ENCODE peak calls at places on chromosomes 1 and 21, in ten cellular contexts. R is iris pigment epithelial cell; D is NCI-H345; S is esophagus squamous epithelium; J is stomach; A is activated CD4-positive, alpha-beta T cell treated with anti-CD3 and anti-CD28 coated beads for 24 hours; M is HTR-8/SVneo; B is GM04504; P is T-helper 9 cell; H is pancreas. T is an unnamed sample.

GRCh38 chr1:30919025-30919881 is 10.7 kb upstream of the SDC3 start:
- DNase-seq in R (peak; percentile 86), D (no peak), S (no peak), J (no peak), A (no peak), M (no peak), B (no peak), P (no peak), H (no peak), T (no peak)

GRCh38 chr1:59361766-59362165 is 64.9 kb downstream of the FGGY start:
- DNase-seq in R (no peak), D (no peak), S (no peak), J (no peak), A (no peak), M (no peak), B (no peak), P (no peak), H (no peak), T (no peak)

GRCh38 chr1:89632213-89633102 is 462 bp upstream of the LRRC8C start:
- DNase-seq in R (peak; percentile 76), D (peak; percentile 83), S (no peak), J (peak; percentile 75), A (peak; percentile 79), M (peak; percentile 65), B (peak; percentile 44), P (peak; percentile 79), H (peak; percentile 71), T (peak; percentile 87)

GRCh38 chr1:170687625-170688024 is 23.7 kb downstream of the PRRX1 start:
- DNase-seq in R (no peak), D (no peak), S (no peak), J (no peak), A (no peak), M (no peak), B (no peak), P (no peak), H (no peak), T (no peak)

GRCh38 chr1:89719502-89720306 is 86.8 kb downstream of the LRRC8C start:
- DNase-seq in R (peak; percentile 35), D (no peak), S (no peak), J (no peak), A (no peak), M (no peak), B (no peak), P (no peak), H (no peak), T (peak; percentile 72)

GRCh38 chr1:86703696-86704455 is 500 bp upstream of the SH3GLB1 start:
- DNase-seq in R (peak; percentile 15), D (peak; percentile 67), S (no peak), J (no peak), A (peak; percentile 19), M (no peak), B (no peak), P (peak; percentile 29), H (no peak), T (peak; percentile 80)

GRCh38 chr21:16002872-16003466 is 273.2 kb downstream of the USP25 start:
- DNase-seq in R (peak; percentile 55), D (no peak), S (no peak), J (no peak), A (no peak), M (peak; percentile 10), B (peak; percentile 12), P (no peak), H (no peak), T (no peak)

GRCh38 chr1:14924012-14924452 is 229.5 kb upstream of the TMEM51 start:
- DNase-seq in R (peak; percentile 81), D (peak; percentile 39), S (no peak), J (peak; percentile 75), A (peak; percentile 9), M (peak; percentile 60), B (peak; percentile 60), P (no peak), H (peak; percentile 70), T (peak; percentile 45)

GRCh38 chr21:17925000-17925610 is 105.9 kb upstream of the C21orf91 start:
- DNase-seq in R (peak; percentile 46), D (peak; percentile 84), S (no peak), J (peak; percentile 60), A (peak; percentile 5), M (peak; percentile 56), B (peak; percentile 15), P (peak; percentile 16), H (peak; percentile 60), T (peak; percentile 79)

GRCh38 chr1:200877839-200878551 is 5.2 kb downstream of the GPR25 start:
- DNase-seq in R (no peak), D (no peak), S (no peak), J (no peak), A (no peak), M (no peak), B (no peak), P (peak; percentile 34), H (no peak), T (peak; percentile 89)

GRCh38 chr1:3787347-3787710 is 9.0 kb downstream of the LRRC47 start:
- DNase-seq in R (no peak), D (no peak), S (no peak), J (no peak), A (no peak), M (no peak), B (no peak), P (peak; percentile 26), H (no peak), T (peak; percentile 88)

GRCh38 chr1:48077860-48078259 is 80.7 kb upstream of the TRABD2B start:
- DNase-seq in R (no peak), D (no peak), S (no peak), J (no peak), A (no peak), M (no peak), B (no peak), P (no peak), H (no peak), T (no peak)

GRCh38 chr1:62325076-62325475 is 5.8 kb upstream of the KANK4 start:
- DNase-seq in R (peak; percentile 52), D (no peak), S (no peak), J (no peak), A (no peak), M (peak; percentile 58), B (peak; percentile 89), P (no peak), H (no peak), T (no peak)

GRCh38 chr1:29893036-29893723 is 656.9 kb downstream of the PTPRU start:
- DNase-seq in R (no peak), D (no peak), S (no peak), J (no peak), A (no peak), M (no peak), B (no peak), P (no peak), H (no peak), T (no peak)

GRCh38 chr1:9840176-9840575 is 16.4 kb upstream of the CLSTN1 start:
- DNase-seq in R (no peak), D (peak; percentile 73), S (no peak), J (no peak), A (no peak), M (no peak), B (no peak), P (no peak), H (no peak), T (no peak)

GRCh38 chr1:106173101-106173500 is 883.4 kb upstream of the PRMT6 start:
- DNase-seq in R (no peak), D (no peak), S (no peak), J (no peak), A (no peak), M (no peak), B (no peak), P (no peak), H (no peak), T (no peak)

GRCh38 chr1:68370101-68370915 is 79.4 kb downstream of the RPE65 start:
- DNase-seq in R (no peak), D (no peak), S (no peak), J (no peak), A (no peak), M (no peak), B (no peak), P (no peak), H (peak; percentile 40), T (no peak)

GRCh38 chr1:86821956-86822355 is 92.0 kb downstream of the SELENOF start:
- DNase-seq in R (no peak), D (no peak), S (no peak), J (no peak), A (no peak), M (no peak), B (no peak), P (no peak), H (no peak), T (no peak)

GRCh38 chr1:7620196-7620595 is 150.9 kb upstream of the VAMP3 start:
- DNase-seq in R (no peak), D (no peak), S (no peak), J (no peak), A (no peak), M (no peak), B (no peak), P (no peak), H (no peak), T (no peak)